ENCODE peak calls at places on chromosomes 1 and 21, in five cellular contexts. One of them, this sample, is unnamed.

GRCh38 chr1:202241376-202242079 is 47.9 kb downstream of the LGR6 start:
- DNase-seq in MM.1S: no peak
- DNase-seq in mesenchymal stem cell: no peak
- DNase-seq in HCT116: no peak
- DNase-seq in GM23248: no peak
- DNase-seq in this sample: no peak

GRCh38 chr1:208837242-208837641 is 593.1 kb upstream of the PLXNA2 start:
- DNase-seq in GM23248: no peak
- DNase-seq in MM.1S: no peak
- DNase-seq in HCT116: no peak
- DNase-seq in mesenchymal stem cell: no peak
- DNase-seq in this sample: no peak

GRCh38 chr1:111179968-111180533 is 20.4 kb downstream of the DENND2D start:
- DNase-seq in mesenchymal stem cell: no peak
- DNase-seq in GM23248: no peak
- DNase-seq in HCT116: no peak
- DNase-seq in MM.1S: no peak
- DNase-seq in this sample: no peak

GRCh38 chr1:56864430-56864829 is 9.8 kb downstream of the C8A start:
- DNase-seq in HCT116: no peak
- DNase-seq in GM23248: peak
- DNase-seq in MM.1S: no peak
- DNase-seq in mesenchymal stem cell: no peak
- DNase-seq in this sample: no peak

GRCh38 chr1:231628207-231628876 is 1.8 kb downstream of the DISC1 start:
- DNase-seq in GM23248: peak
- DNase-seq in MM.1S: no peak
- DNase-seq in HCT116: no peak
- DNase-seq in mesenchymal stem cell: peak
- DNase-seq in this sample: no peak

GRCh38 chr1:160629286-160630210 is 17.3 kb downstream of the SLAMF1 start:
- DNase-seq in HCT116: no peak
- DNase-seq in MM.1S: peak
- DNase-seq in mesenchymal stem cell: no peak
- DNase-seq in GM23248: no peak
- DNase-seq in this sample: no peak

GRCh38 chr1:116309090-116309870 is 63.8 kb upstream of the ATP1A1 start:
- DNase-seq in MM.1S: no peak
- DNase-seq in HCT116: no peak
- DNase-seq in mesenchymal stem cell: no peak
- DNase-seq in GM23248: no peak
- DNase-seq in this sample: no peak

GRCh38 chr21:35139382-35139715 is 90.2 kb upstream of the RUNX1 start:
- DNase-seq in HCT116: no peak
- DNase-seq in mesenchymal stem cell: no peak
- DNase-seq in GM23248: no peak
- DNase-seq in MM.1S: no peak
- DNase-seq in this sample: peak

GRCh38 chr1:52603301-52603675 is 1.1 kb downstream of the GPX7 start:
- DNase-seq in mesenchymal stem cell: no peak
- DNase-seq in HCT116: no peak
- DNase-seq in GM23248: peak
- DNase-seq in MM.1S: no peak
- DNase-seq in this sample: no peak

DNA sequence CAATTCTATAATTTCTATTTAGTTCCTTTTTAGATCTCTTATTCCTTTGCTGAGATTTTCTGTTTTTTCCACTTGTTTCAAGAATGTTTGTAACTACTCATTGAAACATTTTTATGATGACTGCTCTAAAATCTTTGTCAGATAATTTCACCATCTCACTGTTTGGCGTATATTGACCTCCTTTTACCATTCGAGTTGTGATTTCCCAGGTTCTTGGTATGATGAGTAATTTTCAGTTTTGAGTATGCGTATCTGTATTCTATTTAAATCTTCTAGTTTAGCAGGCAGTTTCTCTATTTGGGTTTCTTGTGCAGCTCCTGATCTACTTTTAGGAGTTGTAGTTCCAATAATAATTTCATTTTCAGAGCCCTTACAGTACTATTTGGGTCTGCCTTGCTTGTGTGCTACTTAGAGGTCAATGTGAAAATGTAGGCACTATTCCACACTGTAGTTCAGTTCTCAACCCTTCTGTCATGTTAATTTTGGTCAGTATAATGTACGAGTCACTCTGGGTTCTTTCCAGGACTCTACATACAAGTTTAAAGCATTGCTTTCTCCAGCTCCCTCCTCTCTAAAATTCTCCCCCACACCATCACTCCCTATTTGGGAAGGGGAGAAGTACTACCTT is 115.5 kb downstream of the ACBD6 start:
- DNase-seq in GM23248: no peak
- DNase-seq in MM.1S: no peak
- DNase-seq in HCT116: no peak
- DNase-seq in mesenchymal stem cell: no peak
- DNase-seq in this sample: no peak
- H3K4me2 ChIP-seq in GM23248: no peak
- H3K4me2 ChIP-seq in MM.1S: no peak
- H3K4me2 ChIP-seq in HCT116: no peak
- H3K4me2 ChIP-seq in mesenchymal stem cell: no peak
- H3K4me2 ChIP-seq in this sample: no peak

GRCh38 chr1:16988210-16988609 is 7.8 kb upstream of the MFAP2 start:
- DNase-seq in HCT116: no peak
- DNase-seq in mesenchymal stem cell: no peak
- DNase-seq in GM23248: no peak
- DNase-seq in MM.1S: no peak
- DNase-seq in this sample: no peak

GRCh38 chr1:16984717-16985116 is 4.3 kb upstream of the MFAP2 start:
- DNase-seq in MM.1S: no peak
- DNase-seq in GM23248: peak
- DNase-seq in mesenchymal stem cell: peak
- DNase-seq in HCT116: no peak
- DNase-seq in this sample: peak

GRCh38 chr1:16986113-16986512 is 5.7 kb upstream of the MFAP2 start:
- DNase-seq in MM.1S: no peak
- DNase-seq in GM23248: no peak
- DNase-seq in HCT116: no peak
- DNase-seq in mesenchymal stem cell: no peak
- DNase-seq in this sample: no peak

GRCh38 chr1:16989676-16990391 is 9.4 kb upstream of the MFAP2 start:
- DNase-seq in MM.1S: no peak
- DNase-seq in GM23248: no peak
- DNase-seq in mesenchymal stem cell: no peak
- DNase-seq in HCT116: no peak
- DNase-seq in this sample: no peak

DNA sequence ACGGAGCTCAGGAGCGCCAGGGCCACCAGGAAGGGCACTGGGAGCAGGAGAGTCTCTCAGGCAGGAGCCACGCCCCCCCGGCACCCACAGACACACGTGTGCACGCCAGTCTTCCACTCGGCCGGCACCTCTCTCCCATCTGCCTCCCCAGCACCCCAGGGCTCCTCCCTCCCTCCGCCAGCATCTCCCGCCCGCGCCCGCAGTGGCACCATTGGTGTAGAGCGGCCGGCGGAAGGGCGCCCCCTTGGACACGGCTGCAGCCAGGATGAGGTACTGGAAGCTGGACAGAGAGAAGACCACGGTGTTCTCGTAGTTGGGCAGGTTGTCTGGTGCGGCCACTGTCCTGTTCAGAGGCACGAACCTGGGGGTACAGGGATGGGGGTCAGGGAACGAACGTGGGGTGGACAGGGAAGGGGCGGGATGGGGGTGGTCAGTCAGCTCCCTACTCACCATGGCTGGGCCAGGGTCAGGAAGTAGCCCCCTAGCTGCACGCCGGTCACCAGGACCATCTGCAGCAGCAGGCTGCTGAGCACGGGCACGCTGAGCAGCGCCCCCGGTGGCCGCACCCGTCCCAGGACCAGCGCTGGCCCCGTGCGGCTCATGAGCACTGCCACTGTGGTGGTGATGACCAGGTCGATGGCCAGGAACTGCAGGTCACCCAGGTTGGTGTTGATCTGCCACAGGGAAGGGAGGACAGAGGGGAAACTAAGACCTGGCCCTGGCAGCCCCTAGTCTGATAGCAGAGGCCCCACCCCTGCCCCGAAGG is 6.4 kb upstream of the MFAP2 start:
- DNase-seq in mesenchymal stem cell: peak
- DNase-seq in HCT116: no peak
- DNase-seq in GM23248: no peak
- DNase-seq in MM.1S: no peak
- DNase-seq in this sample: no peak
- H3K9ac ChIP-seq in mesenchymal stem cell: no peak
- H3K9ac ChIP-seq in HCT116: no peak
- H3K9ac ChIP-seq in GM23248: no peak
- H3K9ac ChIP-seq in MM.1S: no peak
- H3K9ac ChIP-seq in this sample: no peak

DNA sequence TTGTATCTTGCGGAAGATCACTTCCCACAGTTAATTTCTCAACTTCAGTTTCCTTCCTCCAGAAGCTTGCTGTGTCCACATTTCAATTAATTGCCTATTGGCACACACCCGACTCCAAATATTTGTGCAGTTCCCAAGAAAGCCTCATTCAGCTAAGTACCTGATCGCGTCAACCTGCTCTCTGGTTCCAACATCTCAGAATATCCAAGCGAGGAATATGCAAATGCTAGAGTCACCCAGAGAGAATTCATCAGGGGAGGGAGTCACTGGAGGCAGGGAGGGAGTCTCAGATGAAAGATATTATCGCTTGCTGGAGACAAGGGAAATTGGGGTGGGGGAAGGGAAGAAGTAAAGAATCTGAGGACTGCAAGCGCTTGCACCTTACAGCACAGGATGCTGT is 351.3 kb downstream of the RRAGC start:
- DNase-seq in GM23248: no peak
- DNase-seq in mesenchymal stem cell: no peak
- DNase-seq in HCT116: no peak
- DNase-seq in MM.1S: no peak
- DNase-seq in this sample: no peak
- H3K4me3 ChIP-seq in GM23248: no peak
- H3K4me3 ChIP-seq in mesenchymal stem cell: no peak
- H3K4me3 ChIP-seq in HCT116: no peak
- H3K4me3 ChIP-seq in MM.1S: no peak
- H3K4me3 ChIP-seq in this sample: no peak

DNA sequence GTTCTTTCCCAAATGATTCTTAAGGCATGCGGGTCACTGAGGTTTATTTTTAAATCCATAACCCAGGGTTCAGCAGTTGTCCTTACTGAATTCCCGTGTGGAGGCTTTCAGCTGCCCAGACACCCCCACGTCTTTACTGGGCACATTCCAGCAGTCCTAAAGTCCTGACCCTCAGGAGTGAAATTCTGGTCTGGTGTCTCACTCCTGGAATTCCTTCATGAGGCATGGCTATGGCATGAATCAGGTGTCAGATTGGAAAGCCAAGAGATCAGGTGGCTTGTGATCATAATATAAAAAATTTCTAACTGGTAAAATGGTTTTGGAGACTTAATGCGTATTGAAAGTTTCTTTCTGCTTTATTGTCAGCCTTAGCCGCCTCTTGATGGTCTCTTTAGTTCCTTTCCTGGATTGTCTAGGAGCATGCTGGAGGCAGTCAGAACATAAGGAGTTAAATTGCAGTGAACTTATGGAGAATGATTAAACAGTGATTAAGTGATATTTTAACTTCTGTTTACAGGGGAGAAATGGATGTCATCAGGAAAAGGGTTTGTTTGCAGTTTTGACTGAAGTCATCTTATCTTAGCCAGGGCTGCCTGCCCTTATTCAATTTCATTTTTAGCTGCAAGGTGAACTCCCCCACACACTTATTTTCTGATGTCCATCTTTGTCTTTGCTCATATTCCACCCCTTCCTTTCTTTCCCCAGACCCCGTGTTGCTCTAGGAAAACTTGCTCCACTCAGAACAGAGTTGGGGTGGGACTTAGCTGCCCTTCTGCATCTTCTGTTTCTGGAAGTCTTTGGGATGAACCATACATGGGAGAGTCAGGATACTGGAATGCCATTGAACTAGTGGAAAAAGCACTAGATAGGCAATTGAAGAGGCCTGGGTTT is 25.7 kb upstream of the MACF1 start:
- DNase-seq in HCT116: peak
- DNase-seq in GM23248: peak
- DNase-seq in MM.1S: no peak
- DNase-seq in mesenchymal stem cell: peak
- DNase-seq in this sample: peak
- H3K4me2 ChIP-seq in HCT116: peak
- H3K4me2 ChIP-seq in GM23248: peak
- H3K4me2 ChIP-seq in MM.1S: no peak
- H3K4me2 ChIP-seq in mesenchymal stem cell: peak
- H3K4me2 ChIP-seq in this sample: peak

DNA sequence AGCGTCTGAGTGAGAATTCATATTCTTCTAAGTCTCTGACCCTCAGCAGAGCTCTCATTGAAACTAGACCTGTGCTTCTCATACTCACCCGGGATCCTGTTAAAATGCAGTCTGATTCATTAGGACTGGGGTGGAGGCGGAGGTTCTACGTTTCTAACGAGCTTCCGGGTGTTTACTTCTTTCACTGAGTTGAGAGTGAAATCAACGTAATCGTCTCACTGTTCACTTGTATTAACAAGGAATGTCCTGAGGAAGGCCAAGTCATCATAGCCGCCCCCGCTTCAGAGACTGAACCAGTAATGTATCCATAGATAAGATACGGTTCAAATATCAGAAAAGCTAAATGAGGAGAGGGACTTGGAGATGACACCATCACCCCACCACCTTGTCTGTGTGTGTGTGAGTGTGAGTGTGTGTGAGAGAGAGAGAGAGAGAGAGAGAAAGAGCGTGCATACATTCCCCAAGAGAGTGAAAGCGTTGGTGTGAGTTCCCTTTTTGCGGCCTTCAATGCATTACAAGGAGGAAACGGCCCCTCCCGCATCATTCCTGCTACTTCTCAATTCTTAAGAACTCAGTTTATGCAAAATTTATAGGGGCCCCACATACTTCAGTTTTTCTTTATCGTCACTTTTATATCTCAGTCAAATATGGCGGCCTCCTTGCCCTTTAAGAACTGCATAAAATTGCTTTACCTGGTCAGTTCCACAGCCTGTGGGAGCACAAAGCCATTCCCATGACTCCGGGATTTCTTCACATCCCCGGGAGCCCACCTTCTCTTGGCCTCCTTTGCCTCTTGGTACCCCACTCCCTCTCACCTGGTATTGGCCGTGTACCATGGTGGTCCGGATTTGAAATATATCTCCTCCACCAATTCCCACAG is 19.8 kb downstream of the KMO start:
- DNase-seq in GM23248: no peak
- DNase-seq in HCT116: no peak
- DNase-seq in MM.1S: no peak
- DNase-seq in mesenchymal stem cell: no peak
- DNase-seq in this sample: no peak
- H3K9ac ChIP-seq in GM23248: no peak
- H3K9ac ChIP-seq in HCT116: no peak
- H3K9ac ChIP-seq in MM.1S: no peak
- H3K9ac ChIP-seq in mesenchymal stem cell: no peak
- H3K9ac ChIP-seq in this sample: no peak

This sample was measured in astrocyte.